ENCODE peak calls at places on chromosomes 2 and 18, in six cellular contexts. G is progenitor cell of endocrine pancreas, D is A549, V is breast epithelium, N is foreskin fibroblast, Y is H9. E is an unnamed sample.

GRCh38 chr2:144854596-144854995 is 334.7 kb upstream of the ZEB2 start:
- DNase-seq in G (no peak), D (no peak), V (no peak), N (no peak), Y (no peak), E (no peak)

GRCh38 chr2:158022888-158023287 is 78.8 kb upstream of the UPP2 start:
- DNase-seq in G (no peak), D (no peak), V (no peak), N (no peak), Y (no peak), E (no peak)

GRCh38 chr18:41128545-41128944 is 826.5 kb upstream of the PIK3C3 start:
- DNase-seq in G (no peak), D (no peak), V (no peak), N (peak; percentile 45), Y (no peak), E (no peak)

GRCh38 chr2:145047554-145047953 is 527.6 kb upstream of the ZEB2 start:
- DNase-seq in G (no peak), D (no peak), V (no peak), N (no peak), Y (no peak), E (no peak)

GRCh38 chr2:29480423-29480822 is 365.2 kb downstream of the CLIP4 start:
- DNase-seq in G (no peak), D (no peak), V (no peak), N (no peak), Y (no peak), E (no peak)

GRCh38 chr2:26457241-26457666 is 20.7 kb downstream of the OTOF start:
- DNase-seq in G (no peak), D (no peak), V (peak; percentile 48), N (no peak), Y (peak; percentile 26), E (no peak)

GRCh38 chr2:18855027-18855426 is 265.7 kb upstream of the NT5C1B start:
- DNase-seq in G (no peak), D (peak; percentile 27), V (no peak), N (no peak), Y (no peak), E (no peak)

GRCh38 chr2:205769879-205770278 is 87.6 kb downstream of the NRP2 start:
- DNase-seq in G (no peak), D (no peak), V (no peak), N (no peak), Y (no peak), E (no peak)

GRCh38 chr2:54671010-54671409 is 52.5 kb upstream of the EML6 start:
- DNase-seq in G (no peak), D (no peak), V (no peak), N (no peak), Y (no peak), E (no peak)

GRCh38 chr2:121173112-121173511 is 111.9 kb downstream of the TFCP2L1 start:
- DNase-seq in G (no peak), D (no peak), V (no peak), N (no peak), Y (no peak), E (peak; percentile 41)

GRCh38 chr2:238162516-238163441 is 4.0 kb downstream of the ERFE start:
- DNase-seq in G (no peak), D (no peak), V (no peak), N (no peak), Y (no peak), E (no peak)

GRCh38 chr2:62727259-62727867 is 21.9 kb downstream of the EHBP1 start:
- DNase-seq in G (no peak), D (no peak), V (no peak), N (no peak), Y (no peak), E (no peak)

GRCh38 chr2:101790856-101791255 is 93.3 kb downstream of the MAP4K4 start:
- DNase-seq in G (no peak), D (no peak), V (no peak), N (peak; percentile 80), Y (no peak), E (no peak)

GRCh38 chr2:186590538-186591441 is 934 bp downstream of the ITGAV start:
- DNase-seq in G (no peak), D (peak; percentile 49), V (no peak), N (peak; percentile 23), Y (no peak), E (no peak)

GRCh38 chr2:11514081-11514730 is 19.6 kb upstream of the GREB1 start:
- DNase-seq in G (no peak), D (no peak), V (no peak), N (no peak), Y (no peak), E (no peak)

GRCh38 chr2:109118321-109118720 is 10.7 kb upstream of the SH3RF3 start:
- DNase-seq in G (no peak), D (no peak), V (no peak), N (no peak), Y (no peak), E (no peak)

GRCh38 chr2:111694690-111695089 is 189.3 kb downstream of the ANAPC1 start:
- DNase-seq in G (no peak), D (no peak), V (no peak), N (peak; percentile 81), Y (no peak), E (peak; percentile 100)

GRCh38 chr2:235550378-235550760 is 56.5 kb downstream of the AGAP1 start:
- DNase-seq in G (no peak), D (no peak), V (no peak), N (no peak), Y (no peak), E (no peak)

GRCh38 chr2:46480562-46480961 is 1.2 kb downstream of the TMEM247 start:
- DNase-seq in G (no peak), D (no peak), V (no peak), N (no peak), Y (peak; percentile 32), E (no peak)

GRCh38 chr2:118812530-118812929 is 34.9 kb downstream of the EN1 start:
- DNase-seq in G (no peak), D (no peak), V (no peak), N (no peak), Y (no peak), E (no peak)

GRCh38 chr2:96960271-96960955 is 26.0 kb downstream of the FAM178B start:
- DNase-seq in G (peak; percentile 91), D (peak; percentile 82), V (peak; percentile 84), N (peak; percentile 65), Y (peak; percentile 91), E (peak; percentile 57)

GRCh38 chr2:3180082-3180908 is 197.3 kb downstream of the EIPR1 start:
- DNase-seq in G (no peak), D (peak; percentile 18), V (no peak), N (no peak), Y (no peak), E (no peak)

GRCh38 chr2:3179626-3180025 is 198.0 kb downstream of the EIPR1 start:
- DNase-seq in G (no peak), D (no peak), V (no peak), N (no peak), Y (no peak), E (no peak)

GRCh38 chr2:3178206-3179031 is 199.2 kb downstream of the EIPR1 start:
- DNase-seq in G (no peak), D (no peak), V (no peak), N (no peak), Y (no peak), E (no peak)

GRCh38 chr2:3181416-3182010 is 196.1 kb downstream of the EIPR1 start:
- DNase-seq in G (no peak), D (no peak), V (no peak), N (no peak), Y (no peak), E (no peak)

DNA sequence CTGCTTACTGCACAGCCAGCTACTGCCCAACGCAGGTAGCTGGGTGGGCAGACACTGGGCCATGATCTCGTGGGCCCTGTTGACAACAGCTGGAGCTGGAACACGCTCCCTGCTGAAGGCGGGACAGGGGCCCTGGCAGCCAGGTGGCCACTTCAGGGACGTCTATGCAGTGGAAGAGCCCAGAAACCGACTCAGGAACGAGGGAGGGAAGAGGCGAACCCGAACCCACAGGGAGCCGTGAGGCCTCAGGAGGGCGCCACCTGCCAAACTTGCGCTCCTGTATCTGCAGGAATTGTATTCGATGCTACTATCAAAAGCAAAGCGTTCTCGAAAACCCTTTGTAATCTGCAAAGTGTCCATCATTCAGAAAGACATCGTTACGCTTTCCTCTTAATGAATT is 198.4 kb downstream of the EIPR1 start:
- DNase-seq in G (no peak), D (peak; percentile 26), V (no peak), N (no peak), Y (peak; percentile 65), E (no peak)
- TF ChIP-seq CTCF in G (peak; percentile 21), D (peak; percentile 9), V (no peak), N (no peak), Y (peak; percentile 81), E (peak; percentile 9)

GRCh38 chr2:71833855-71834554 is 313.7 kb downstream of the CYP26B1 start:
- DNase-seq in G (no peak), D (no peak), V (no peak), N (peak; percentile 43), Y (peak; percentile 8), E (no peak)
- TF ChIP-seq CTCF in G (no peak), D (no peak), V (no peak), N (no peak), Y (no peak), E (no peak)

DNA sequence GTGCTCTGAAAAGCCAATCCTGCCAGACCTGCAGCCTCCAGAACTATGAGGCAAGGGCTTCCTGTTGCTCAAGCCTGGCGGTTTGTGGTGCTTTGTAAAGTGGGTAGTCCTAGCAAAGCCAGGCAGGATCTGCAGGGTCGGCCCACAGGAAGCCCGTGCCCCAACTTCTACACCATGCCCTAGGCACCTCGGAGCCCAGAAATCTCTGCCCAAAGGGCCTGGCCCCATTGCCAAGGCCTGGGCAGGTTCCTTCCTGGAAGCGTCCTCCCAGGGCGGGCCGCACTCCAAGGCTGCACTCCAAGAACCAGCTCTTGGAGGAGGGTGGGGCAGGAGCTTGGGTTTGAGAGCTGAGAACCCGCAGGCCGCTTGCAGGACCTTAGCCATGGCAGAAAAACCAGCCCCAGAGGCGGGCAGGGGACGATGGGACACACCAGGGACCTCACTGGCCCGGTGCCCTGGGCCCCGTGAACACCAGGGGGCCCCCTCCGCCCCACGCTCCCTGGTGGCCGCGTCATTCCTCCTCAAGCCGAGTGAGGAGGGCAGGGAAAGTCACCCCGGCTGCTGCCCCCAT is 37.2 kb upstream of the ID2 start:
- DNase-seq in G (no peak), D (peak; percentile 50), V (no peak), N (no peak), Y (peak; percentile 51), E (no peak)
- TF ChIP-seq CTCF in G (no peak), D (peak; percentile 53), V (no peak), N (no peak), Y (peak; percentile 40), E (no peak)

GRCh38 chr18:62017618-62018017 is 124.8 kb upstream of the RNF152 start:
- DNase-seq in G (no peak), D (no peak), V (no peak), N (no peak), Y (no peak), E (no peak)
- TF ChIP-seq CTCF in G (no peak), D (no peak), V (no peak), N (no peak), Y (no peak), E (no peak)